ENCODE peak calls at places on chromosomes 6 and 20, in six cellular contexts. One of them, this sample, is unnamed.
A peak's percentile ranks its signal among the peaks of the same experiment; 100 is the strongest.

GRCh38 chr20:37350655-37351574 is 5.0 kb downstream of the SRC start:
- DNase-seq in RPMI7951: no peak
- DNase-seq in fibroblast of lung: peak; percentile 36
- DNase-seq in ACHN: no peak
- DNase-seq in suprapubic skin: no peak
- DNase-seq in sigmoid colon: peak; percentile 28
- DNase-seq in this sample: peak; percentile 43

GRCh38 chr6:90082847-90083246 is 188.6 kb downstream of the GJA10 start:
- DNase-seq in suprapubic skin: no peak
- DNase-seq in ACHN: no peak
- DNase-seq in sigmoid colon: no peak
- DNase-seq in RPMI7951: no peak
- DNase-seq in fibroblast of lung: no peak
- DNase-seq in this sample: no peak

GRCh38 chr6:32785781-32786533 is 22.6 kb upstream of the HLA-DQB2 start:
- DNase-seq in fibroblast of lung: peak; percentile 34
- DNase-seq in RPMI7951: peak; percentile 52
- DNase-seq in suprapubic skin: no peak
- DNase-seq in ACHN: peak; percentile 53
- DNase-seq in sigmoid colon: peak; percentile 63
- DNase-seq in this sample: peak; percentile 67

GRCh38 chr20:46220808-46221207 is 87.5 kb downstream of the CDH22 start:
- DNase-seq in ACHN: peak; percentile 39
- DNase-seq in suprapubic skin: no peak
- DNase-seq in RPMI7951: peak; percentile 42
- DNase-seq in fibroblast of lung: no peak
- DNase-seq in sigmoid colon: no peak
- DNase-seq in this sample: no peak

GRCh38 chr6:89313006-89313405 is 2.1 kb downstream of the GABRR2 start:
- DNase-seq in suprapubic skin: no peak
- DNase-seq in RPMI7951: peak; percentile 96
- DNase-seq in ACHN: peak; percentile 23
- DNase-seq in sigmoid colon: no peak
- DNase-seq in fibroblast of lung: peak; percentile 94
- DNase-seq in this sample: peak; percentile 86

GRCh38 chr6:80623066-80623815 is 516.8 kb downstream of the BCKDHB start:
- DNase-seq in ACHN: no peak
- DNase-seq in RPMI7951: no peak
- DNase-seq in sigmoid colon: no peak
- DNase-seq in suprapubic skin: no peak
- DNase-seq in fibroblast of lung: no peak
- DNase-seq in this sample: no peak

GRCh38 chr6:41625442-41625841 is 12.8 kb upstream of the MDFI start:
- DNase-seq in ACHN: no peak
- DNase-seq in suprapubic skin: no peak
- DNase-seq in RPMI7951: peak; percentile 49
- DNase-seq in fibroblast of lung: no peak
- DNase-seq in sigmoid colon: peak; percentile 60
- DNase-seq in this sample: peak; percentile 48

GRCh38 chr20:36335187-36335870 is 29.2 kb downstream of the DLGAP4 start:
- DNase-seq in RPMI7951: no peak
- DNase-seq in sigmoid colon: no peak
- DNase-seq in fibroblast of lung: no peak
- DNase-seq in ACHN: no peak
- DNase-seq in suprapubic skin: no peak
- DNase-seq in this sample: no peak

GRCh38 chr6:43962458-43962857 is 164.8 kb downstream of the MRPL14 start:
- DNase-seq in fibroblast of lung: peak; percentile 17
- DNase-seq in RPMI7951: peak; percentile 59
- DNase-seq in suprapubic skin: no peak
- DNase-seq in ACHN: no peak
- DNase-seq in sigmoid colon: no peak
- DNase-seq in this sample: peak; percentile 67

GRCh38 chr20:40689100-40689942 is at the start of gene MAFB:
- DNase-seq in fibroblast of lung: peak; percentile 86
- DNase-seq in sigmoid colon: peak; percentile 96
- DNase-seq in suprapubic skin: peak; percentile 97
- DNase-seq in ACHN: peak; percentile 54
- DNase-seq in RPMI7951: peak; percentile 95
- DNase-seq in this sample: peak; percentile 97

GRCh38 chr6:140174509-140174908 is 800.1 kb upstream of the CITED2 start:
- DNase-seq in RPMI7951: peak; percentile 99
- DNase-seq in ACHN: no peak
- DNase-seq in fibroblast of lung: peak; percentile 95
- DNase-seq in suprapubic skin: no peak
- DNase-seq in sigmoid colon: no peak
- DNase-seq in this sample: peak; percentile 85

GRCh38 chr6:7912024-7912423 is 1.4 kb upstream of the TXNDC5 start:
- DNase-seq in ACHN: no peak
- DNase-seq in sigmoid colon: peak; percentile 76
- DNase-seq in fibroblast of lung: no peak
- DNase-seq in suprapubic skin: no peak
- DNase-seq in RPMI7951: no peak
- DNase-seq in this sample: no peak

GRCh38 chr6:41640436-41640835 is 2.2 kb downstream of the MDFI start:
- DNase-seq in fibroblast of lung: peak; percentile 67
- DNase-seq in ACHN: no peak
- DNase-seq in RPMI7951: peak; percentile 72
- DNase-seq in sigmoid colon: peak; percentile 55
- DNase-seq in suprapubic skin: no peak
- DNase-seq in this sample: peak; percentile 42

GRCh38 chr6:130778946-130779657 is 48.1 kb upstream of the SMLR1 start:
- DNase-seq in RPMI7951: peak; percentile 49
- DNase-seq in suprapubic skin: no peak
- DNase-seq in sigmoid colon: no peak
- DNase-seq in ACHN: no peak
- DNase-seq in fibroblast of lung: peak; percentile 82
- DNase-seq in this sample: peak; percentile 80

GRCh38 chr6:155708100-155708499 is 252.5 kb upstream of the NOX3 start:
- DNase-seq in ACHN: no peak
- DNase-seq in sigmoid colon: no peak
- DNase-seq in fibroblast of lung: no peak
- DNase-seq in RPMI7951: no peak
- DNase-seq in suprapubic skin: no peak
- DNase-seq in this sample: no peak

GRCh38 chr6:166237611-166238010 is 70.0 kb upstream of the TBXT start:
- DNase-seq in fibroblast of lung: peak; percentile 14
- DNase-seq in sigmoid colon: no peak
- DNase-seq in suprapubic skin: no peak
- DNase-seq in ACHN: no peak
- DNase-seq in RPMI7951: no peak
- DNase-seq in this sample: no peak

GRCh38 chr6:160221423-160221822 is 37.2 kb downstream of the SLC22A2 start:
- DNase-seq in fibroblast of lung: peak; percentile 14
- DNase-seq in suprapubic skin: no peak
- DNase-seq in RPMI7951: peak; percentile 47
- DNase-seq in sigmoid colon: no peak
- DNase-seq in ACHN: peak; percentile 49
- DNase-seq in this sample: peak; percentile 74

GRCh38 chr6:5103250-5103649 is 18.1 kb downstream of the PPP1R3G start:
- DNase-seq in ACHN: no peak
- DNase-seq in sigmoid colon: no peak
- DNase-seq in suprapubic skin: peak; percentile 35
- DNase-seq in fibroblast of lung: peak; percentile 55
- DNase-seq in RPMI7951: no peak
- DNase-seq in this sample: no peak

GRCh38 chr6:35568967-35569606 is 56.4 kb upstream of the TULP1 start:
- DNase-seq in RPMI7951: no peak
- DNase-seq in fibroblast of lung: no peak
- DNase-seq in sigmoid colon: peak; percentile 80
- DNase-seq in suprapubic skin: peak; percentile 86
- DNase-seq in ACHN: peak; percentile 30
- DNase-seq in this sample: peak; percentile 63

GRCh38 chr6:163529605-163530004 is 115.1 kb downstream of the QKI start:
- DNase-seq in ACHN: peak; percentile 86
- DNase-seq in fibroblast of lung: peak; percentile 95
- DNase-seq in sigmoid colon: no peak
- DNase-seq in suprapubic skin: no peak
- DNase-seq in RPMI7951: peak; percentile 93
- DNase-seq in this sample: peak; percentile 93

GRCh38 chr6:142732790-142733189 is 212.2 kb downstream of the HIVEP2 start:
- DNase-seq in sigmoid colon: no peak
- DNase-seq in RPMI7951: no peak
- DNase-seq in fibroblast of lung: no peak
- DNase-seq in ACHN: no peak
- DNase-seq in suprapubic skin: no peak
- DNase-seq in this sample: no peak

GRCh38 chr20:33211817-33212424 is 5.2 kb upstream of the BPIFA3 start:
- DNase-seq in sigmoid colon: no peak
- DNase-seq in ACHN: peak; percentile 52
- DNase-seq in suprapubic skin: no peak
- DNase-seq in RPMI7951: peak; percentile 39
- DNase-seq in fibroblast of lung: peak; percentile 26
- DNase-seq in this sample: peak; percentile 57

GRCh38 chr6:16510245-16510644 is 251.0 kb downstream of the ATXN1 start:
- DNase-seq in RPMI7951: no peak
- DNase-seq in ACHN: no peak
- DNase-seq in suprapubic skin: no peak
- DNase-seq in fibroblast of lung: no peak
- DNase-seq in sigmoid colon: no peak
- DNase-seq in this sample: no peak

GRCh38 chr6:159691133-159691962 is 1.7 kb downstream of the SOD2 start:
- DNase-seq in RPMI7951: peak; percentile 75
- DNase-seq in suprapubic skin: no peak
- DNase-seq in sigmoid colon: no peak
- DNase-seq in fibroblast of lung: peak; percentile 75
- DNase-seq in ACHN: peak; percentile 86
- DNase-seq in this sample: peak; percentile 97

GRCh38 chr20:19045366-19045765 is 167.1 kb upstream of the SLC24A3 start:
- DNase-seq in ACHN: no peak
- DNase-seq in RPMI7951: peak; percentile 11
- DNase-seq in suprapubic skin: no peak
- DNase-seq in fibroblast of lung: no peak
- DNase-seq in sigmoid colon: no peak
- DNase-seq in this sample: no peak

GRCh38 chr20:50562262-50562701 is 52.1 kb downstream of the PTPN1 start:
- DNase-seq in fibroblast of lung: no peak
- DNase-seq in ACHN: no peak
- DNase-seq in sigmoid colon: no peak
- DNase-seq in suprapubic skin: peak; percentile 44
- DNase-seq in RPMI7951: no peak
- DNase-seq in this sample: no peak

GRCh38 chr6:33343953-33344611 is 26.5 kb upstream of the ZBTB22 start:
- DNase-seq in RPMI7951: no peak
- DNase-seq in fibroblast of lung: no peak
- DNase-seq in sigmoid colon: no peak
- DNase-seq in ACHN: no peak
- DNase-seq in suprapubic skin: no peak
- DNase-seq in this sample: no peak

GRCh38 chr6:166308769-166309589 is 787 bp upstream of the PRR18 start:
- DNase-seq in ACHN: no peak
- DNase-seq in fibroblast of lung: no peak
- DNase-seq in suprapubic skin: no peak
- DNase-seq in sigmoid colon: no peak
- DNase-seq in RPMI7951: no peak
- DNase-seq in this sample: no peak

GRCh38 chr20:42795399-42795798 is 394.3 kb downstream of the PTPRT start:
- DNase-seq in suprapubic skin: no peak
- DNase-seq in sigmoid colon: no peak
- DNase-seq in RPMI7951: no peak
- DNase-seq in fibroblast of lung: no peak
- DNase-seq in ACHN: no peak
- DNase-seq in this sample: no peak

GRCh38 chr20:53774487-53775203 is 181.0 kb upstream of the ZNF217 start:
- DNase-seq in suprapubic skin: no peak
- DNase-seq in RPMI7951: peak; percentile 99
- DNase-seq in sigmoid colon: no peak
- DNase-seq in fibroblast of lung: peak; percentile 97
- DNase-seq in ACHN: peak; percentile 74
- DNase-seq in this sample: peak; percentile 96

GRCh38 chr20:1720845-1721475 is 63.4 kb upstream of the SIRPG start:
- DNase-seq in sigmoid colon: no peak
- DNase-seq in ACHN: no peak
- DNase-seq in fibroblast of lung: no peak
- DNase-seq in suprapubic skin: no peak
- DNase-seq in RPMI7951: peak; percentile 30
- DNase-seq in this sample: no peak

GRCh38 chr20:47464380-47465101 is 37.1 kb upstream of the NCOA3 start:
- DNase-seq in RPMI7951: peak; percentile 99
- DNase-seq in suprapubic skin: peak; percentile 83
- DNase-seq in ACHN: peak; percentile 67
- DNase-seq in fibroblast of lung: peak; percentile 94
- DNase-seq in sigmoid colon: peak; percentile 68
- DNase-seq in this sample: peak; percentile 98

GRCh38 chr6:49606696-49607390 is 29.8 kb downstream of the RHAG start:
- DNase-seq in ACHN: peak; percentile 81
- DNase-seq in RPMI7951: peak; percentile 76
- DNase-seq in fibroblast of lung: peak; percentile 70
- DNase-seq in sigmoid colon: no peak
- DNase-seq in suprapubic skin: no peak
- DNase-seq in this sample: peak; percentile 90

GRCh38 chr20:51797357-51798025 is 4.8 kb downstream of the SALL4 start:
- DNase-seq in ACHN: no peak
- DNase-seq in suprapubic skin: no peak
- DNase-seq in RPMI7951: no peak
- DNase-seq in fibroblast of lung: peak; percentile 20
- DNase-seq in sigmoid colon: no peak
- DNase-seq in this sample: no peak

GRCh38 chr6:36912583-36912982 is 26.8 kb downstream of the C6orf89 start:
- DNase-seq in suprapubic skin: no peak
- DNase-seq in RPMI7951: peak; percentile 93
- DNase-seq in sigmoid colon: no peak
- DNase-seq in ACHN: peak; percentile 17
- DNase-seq in fibroblast of lung: peak; percentile 91
- DNase-seq in this sample: peak; percentile 73

GRCh38 chr6:11370191-11371018 is 137.9 kb upstream of the NEDD9 start:
- DNase-seq in sigmoid colon: no peak
- DNase-seq in ACHN: no peak
- DNase-seq in RPMI7951: no peak
- DNase-seq in fibroblast of lung: peak; percentile 25
- DNase-seq in suprapubic skin: no peak
- DNase-seq in this sample: peak; percentile 77